ENCODE peak calls at places on chromosomes 2 and 18, in seven cellular contexts. N is activated CD4-positive, alpha-beta T cell treated with anti-CD3 and anti-CD28 coated beads, Interleukin-2, amount 10 ng/mL, durations not matched to agents 24 days and 14 days; G is cardiac muscle cell; B is stimulated activated CD4-positive, alpha-beta T cell treated with anti-CD3 and anti-CD28 coated beads, Interleukin-1b, Interleukin-23, amount 100 ng/mL, for 1 hour; I is astrocyte of the spinal cord; A is fibroblast of mammary gland; S is A549. K is an unnamed sample.

GRCh38 chr2:105406221-105406620 is 7.4 kb upstream of the FHL2 start:
- DNase-seq in B (no peak), G (no peak), S (no peak), I (peak), A (peak), N (no peak), K (peak)

GRCh38 chr2:85531585-85531984 is 7.4 kb upstream of the MAT2A start:
- DNase-seq in S (no peak), G (no peak), A (no peak), I (no peak), B (no peak), N (no peak), K (no peak)

GRCh38 chr2:66850406-66850805 is 415.5 kb downstream of the MEIS1 start:
- DNase-seq in N (no peak), B (no peak), A (no peak), I (no peak), G (no peak), S (no peak), K (no peak)

GRCh38 chr2:11720752-11721151 is 25.7 kb upstream of the LPIN1 start:
- DNase-seq in B (no peak), I (no peak), G (no peak), N (no peak), S (no peak), A (no peak), K (no peak)

GRCh38 chr2:74502720-74503505 is 3.5 kb upstream of the LBX2 start:
- DNase-seq in N (peak), A (peak), I (peak), G (peak), S (peak), B (no peak), K (peak)

GRCh38 chr2:204678031-204678430 is 132.8 kb downstream of the PARD3B start:
- DNase-seq in G (no peak), I (no peak), S (no peak), A (no peak), B (no peak), N (no peak), K (no peak)

GRCh38 chr2:231104115-231104713 is 20.6 kb downstream of the HTR2B start:
- DNase-seq in G (peak), B (no peak), A (peak), S (peak), I (peak), N (peak), K (peak)

GRCh38 chr2:203678971-203679370 is 27.5 kb upstream of the CD28 start:
- DNase-seq in A (no peak), N (no peak), G (no peak), S (no peak), I (peak), B (no peak), K (no peak)

GRCh38 chr2:150647943-150648342 is 160.5 kb upstream of the RND3 start:
- DNase-seq in B (no peak), S (no peak), G (no peak), A (no peak), N (no peak), I (no peak), K (no peak)

GRCh38 chr18:37012452-37012851 is 183.5 kb downstream of the KIAA1328 start:
- DNase-seq in S (no peak), A (no peak), B (no peak), G (no peak), I (no peak), N (no peak), K (no peak)

GRCh38 chr18:55343396-55344073 is 244.5 kb downstream of the TCF4 start:
- DNase-seq in A (peak), I (peak), S (no peak), N (no peak), B (no peak), G (peak), K (peak)

GRCh38 chr18:50839341-50839740 is 19.5 kb upstream of the MRO start:
- DNase-seq in A (no peak), S (no peak), G (no peak), N (no peak), I (no peak), B (no peak), K (no peak)

K was measured in AG10803.